ENCODE peak calls at places on chromosomes 1 and 21, in ten cellular contexts. H, T, S, G, I, Y, C, Z, U and J are unnamed samples. For H3K27me3 and H3K4me1, the result is how much of the 10 kb centered on the place peaks cover.

GRCh38 chr1:61887076-61887867 is 145.0 kb downstream of the PATJ start:
- DNase-seq in G (no peak), U (no peak), S (no peak), C (no peak), I (no peak), Z (no peak), H (no peak), Y (no peak), T (peak), J (no peak)

GRCh38 chr1:85244271-85245053 is 15.0 kb downstream of the C1orf52 start:
- DNase-seq in G (no peak), Y (peak), S (no peak), H (no peak), I (peak), T (peak), C (no peak), U (no peak), Z (peak), J (no peak)

GRCh38 chr1:24319962-24320361 is 805 bp downstream of the GRHL3 start:
- DNase-seq in T (no peak), Y (no peak), G (no peak), U (no peak), I (no peak), S (no peak), C (no peak), Z (no peak), H (no peak), J (no peak)

GRCh38 chr1:109892476-109893368 is 17.9 kb upstream of the CSF1 start:
- DNase-seq in C (no peak), Y (peak), S (no peak), I (no peak), U (peak), Z (no peak), T (peak), H (no peak), G (no peak), J (no peak)

GRCh38 chr21:25708467-25709065 is 26.1 kb downstream of the ATP5PF start:
- DNase-seq in H (no peak), C (no peak), Y (peak), U (peak), Z (peak), T (peak), S (no peak), G (no peak), I (peak), J (peak)

GRCh38 chr21:45624356-45624854 is 19.1 kb upstream of the PCBP3 start:
- DNase-seq in C (no peak), Z (no peak), G (no peak), T (no peak), I (no peak), H (no peak), Y (no peak), S (no peak), U (no peak), J (no peak)

GRCh38 chr1:1178794-1179331 is 5.2 kb downstream of the TTLL10 start:
- DNase-seq in Z (no peak), I (no peak), T (no peak), S (no peak), Y (no peak), G (peak), C (peak), H (no peak), U (no peak), J (no peak)

GRCh38 chr1:157868664-157869063 is 27.1 kb upstream of the CD5L start:
- DNase-seq in I (no peak), C (no peak), U (no peak), G (no peak), Z (no peak), Y (no peak), H (no peak), S (no peak), T (no peak), J (no peak)

GRCh38 chr1:76901158-76901767 is 34.0 kb downstream of the ST6GALNAC5 start:
- DNase-seq in Y (peak), Z (peak), S (no peak), T (peak), H (no peak), C (no peak), G (no peak), U (peak), I (peak), J (peak)

GRCh38 chr21:16942703-16943102 is 570.1 kb upstream of the CXADR start:
- DNase-seq in Z (no peak), U (no peak), G (no peak), S (no peak), H (no peak), Y (peak), I (peak), T (peak), C (no peak), J (no peak)

GRCh38 chr1:209652873-209653401 is 712 bp upstream of the LAMB3 start:
- DNase-seq in G (peak), C (peak), U (peak), T (peak), Y (peak), Z (peak), H (peak), I (peak), S (no peak), J (peak)

GRCh38 chr1:185537601-185538000 is 196.6 kb upstream of the HMCN1 start:
- DNase-seq in T (no peak), I (no peak), S (no peak), U (no peak), G (no peak), Z (no peak), Y (no peak), H (no peak), C (no peak), J (no peak)

GRCh38 chr1:84887261-84887934 is 5.6 kb downstream of the LPAR3 start:
- DNase-seq in S (no peak), G (no peak), Z (no peak), U (peak), T (peak), I (peak), Y (peak), H (no peak), C (no peak), J (no peak)

GRCh38 chr21:39441502-39442475 is 3.8 kb downstream of the LCA5L start:
- DNase-seq in Y (peak), H (no peak), T (peak), G (no peak), I (peak), S (no peak), C (no peak), U (peak), Z (peak), J (no peak)

GRCh38 chr1:57067863-57068262 is 102.0 kb upstream of the C8B start:
- DNase-seq in G (peak), T (no peak), I (no peak), Y (no peak), S (no peak), Z (no peak), U (peak), H (no peak), C (no peak), J (no peak)

GRCh38 chr1:154819628-154820590 is 50.2 kb downstream of the KCNN3 start:
- DNase-seq in Z (peak), T (no peak), S (no peak), C (no peak), I (peak), H (no peak), U (peak), G (no peak), Y (no peak), J (no peak)

GRCh38 chr1:77024500-77024899 is 157.2 kb downstream of the ST6GALNAC5 start:
- DNase-seq in S (no peak), H (no peak), I (no peak), C (no peak), U (no peak), T (no peak), Z (no peak), G (no peak), Y (no peak), J (no peak)

GRCh38 chr1:82515650-82516049 is 714.9 kb downstream of the ADGRL2 start:
- DNase-seq in T (no peak), Z (no peak), Y (no peak), H (no peak), U (no peak), C (no peak), S (no peak), I (no peak), G (no peak), J (no peak)

GRCh38 chr1:218475275-218475674 is 130.1 kb downstream of the TGFB2 start:
- DNase-seq in S (no peak), T (peak), Y (peak), Z (no peak), H (no peak), G (no peak), C (no peak), I (peak), U (no peak), J (no peak)

GRCh38 chr1:7447093-7447492 is 324.0 kb upstream of the VAMP3 start:
- DNase-seq in H (no peak), G (no peak), T (no peak), C (no peak), Z (no peak), I (no peak), S (no peak), Y (no peak), U (peak), J (no peak)

GRCh38 chr1:223031690-223032601 is 111.1 kb downstream of the TLR5 start:
- DNase-seq in C (no peak), T (peak), I (peak), Z (no peak), G (peak), U (no peak), H (peak), S (no peak), Y (no peak), J (peak)

GRCh38 chr1:8121261-8122159 is 95.4 kb upstream of the ERRFI1 start:
- DNase-seq in C (no peak), S (peak), U (peak), Z (no peak), T (no peak), G (no peak), Y (peak), I (peak), H (peak), J (peak)

GRCh38 chr1:214833357-214833756 is 230.4 kb downstream of the CENPF start:
- DNase-seq in Z (no peak), C (no peak), I (peak), H (no peak), T (peak), S (no peak), Y (peak), G (no peak), U (no peak), J (no peak)

GRCh38 chr1:145972580-145972979 is 8.1 kb downstream of the POLR3GL start:
- DNase-seq in U (no peak), T (no peak), I (no peak), G (no peak), H (no peak), S (no peak), Z (no peak), C (no peak), Y (no peak), J (no peak)

GRCh38 chr1:88763649-88764406 is 79.8 kb downstream of the PKN2 start:
- DNase-seq in G (no peak), C (no peak), S (no peak), Y (peak), U (no peak), T (peak), Z (no peak), I (peak), H (no peak), J (no peak)

GRCh38 chr1:198681247-198681646 is 42.4 kb downstream of the PTPRC start:
- DNase-seq in H (no peak), T (no peak), U (no peak), G (no peak), I (peak), Y (peak), C (no peak), S (no peak), Z (no peak), J (no peak)

GRCh38 chr1:94012686-94013330 is 103.6 kb upstream of the GCLM start:
- DNase-seq in Z (no peak), H (no peak), S (no peak), I (no peak), Y (peak), C (no peak), U (no peak), G (no peak), T (no peak), J (no peak)

GRCh38 chr1:109240158-109241152 is 8.9 kb upstream of the CELSR2 start:
- DNase-seq in S (no peak), C (peak), I (peak), U (peak), Z (peak), H (peak), G (peak), Y (peak), T (peak), J (peak)

GRCh38 chr1:90995495-90995894 is 26.3 kb downstream of the ZNF644 start:
- DNase-seq in T (no peak), C (no peak), U (no peak), G (no peak), Z (no peak), S (no peak), H (no peak), Y (peak), I (no peak), J (no peak)

GRCh38 chr1:16717174-16718108 is 22.9 kb upstream of the RNU1-4 start:
- DNase-seq in U (peak), G (no peak), C (peak), S (no peak), Y (no peak), H (peak), I (peak), T (no peak), Z (peak), J (peak)

GRCh38 chr1:231199868-231200267 is 38.0 kb downstream of the TRIM67 start:
- DNase-seq in S (no peak), Z (no peak), U (no peak), H (no peak), Y (no peak), T (no peak), I (no peak), G (no peak), C (no peak), J (no peak)

GRCh38 chr1:231200417-231201031 is 38.7 kb downstream of the TRIM67 start:
- DNase-seq in G (no peak), T (no peak), S (no peak), Z (peak), H (no peak), I (no peak), Y (peak), C (no peak), U (no peak), J (no peak)

GRCh38 chr1:231203259-231204057 is 37.6 kb upstream of the GNPAT start:
- DNase-seq in C (no peak), I (no peak), H (no peak), Y (no peak), S (no peak), U (no peak), T (no peak), G (no peak), Z (no peak), J (no peak)

GRCh38 chr1:231202125-231202633 is 38.8 kb upstream of the GNPAT start:
- DNase-seq in U (no peak), Z (peak), Y (no peak), C (no peak), H (no peak), I (no peak), S (no peak), T (no peak), G (no peak), J (no peak)

GRCh38 chr1:231201375-231202124 is 39.5 kb upstream of the GNPAT start:
- DNase-seq in G (no peak), T (no peak), H (no peak), C (no peak), Y (no peak), U (no peak), Z (no peak), I (no peak), S (no peak), J (no peak)
- H3K27me3 ChIP-seq in G (under half), T (under half), H (under half), C (under half), Y (under half), U (under half), Z (under half), I (half or more), S (under half), J (under half)

GRCh38 chr1:54289939-54290233 is 89.9 kb downstream of the MRPL37 start:
- DNase-seq in T (no peak), U (no peak), S (no peak), H (no peak), I (no peak), Z (no peak), G (no peak), Y (no peak), C (no peak), J (no peak)
- H3K4me1 ChIP-seq in T (under half), U (under half), S (half or more), H (half or more), I (under half), Z (half or more), G (half or more), Y (under half), C (under half), J (half or more)

GRCh38 chr1:220879090-220879508 is at the start of gene HLX:
- DNase-seq in S (peak), G (peak), T (no peak), Z (peak), H (peak), I (peak), Y (peak), U (peak), C (peak), J (peak)
- H3K27me3 ChIP-seq in S (under half), G (under half), T (half or more), Z (under half), H (under half), I (under half), Y (under half), U (under half), C (under half), J (under half)

DNA sequence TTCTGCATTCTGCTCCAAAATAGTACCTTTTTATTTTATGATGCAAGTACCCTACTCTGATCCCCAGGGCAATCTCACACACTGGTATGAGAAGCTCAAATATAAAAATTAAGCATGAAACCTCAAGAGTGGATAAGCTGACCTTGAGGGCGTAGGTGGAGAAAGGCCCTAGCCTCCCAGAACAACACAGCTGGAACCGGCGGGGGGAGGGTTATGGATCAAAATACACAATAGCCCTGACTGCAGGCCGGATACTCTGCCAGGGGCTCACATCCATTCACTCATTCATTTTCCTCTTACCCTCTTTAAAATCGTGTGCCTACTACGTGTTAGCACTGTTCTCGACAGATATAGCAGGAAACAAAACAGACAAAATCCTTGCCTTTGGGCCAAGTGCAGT is 32.8 kb upstream of the ECE1 start:
- DNase-seq in U (no peak), Y (no peak), I (no peak), Z (no peak), C (no peak), G (no peak), S (no peak), H (no peak), T (no peak), J (no peak)
- H3K4me1 ChIP-seq in U (half or more), Y (half or more), I (under half), Z (half or more), C (half or more), G (half or more), S (half or more), H (half or more), T (under half), J (half or more)